ENCODE peak calls at places on chromosome 20, in nine cellular contexts. D is right cardiac atrium, U is WERI-Rb-1, L is MM.1S, V is A549, J is heart right ventricle, K is heart left ventricle, Z is IMR-90, T is prostate gland. M is an unnamed sample.

GRCh38 chr20:23132930-23133559 is 46.9 kb upstream of the CD93 start:
- DNase-seq in D (peak), U (no peak), L (no peak), V (no peak), J (peak), K (peak), Z (no peak), T (no peak), M (no peak)

GRCh38 chr20:35284267-35284991 is at the start of gene EIF6:
- DNase-seq in D (peak), U (peak), L (peak), V (peak), J (peak), K (peak), Z (peak), T (peak), M (no peak)

GRCh38 chr20:24151621-24152020 is 163.0 kb upstream of the GGTLC1 start:
- DNase-seq in D (no peak), U (no peak), L (no peak), V (no peak), J (no peak), K (no peak), Z (no peak), T (no peak), M (no peak)

GRCh38 chr20:53829706-53830521 is 236.3 kb upstream of the ZNF217 start:
- DNase-seq in D (no peak), U (no peak), L (peak), V (peak), J (no peak), K (no peak), Z (peak), T (no peak), M (no peak)

GRCh38 chr20:19858972-19859371 is 100.9 kb downstream of the RIN2 start:
- DNase-seq in D (no peak), U (no peak), L (no peak), V (no peak), J (no peak), K (no peak), Z (peak), T (no peak), M (no peak)

GRCh38 chr20:49323622-49324238 is 45.9 kb upstream of the ZNFX1 start:
- DNase-seq in D (no peak), U (no peak), L (peak), V (peak), J (no peak), K (no peak), Z (peak), T (peak), M (no peak)

GRCh38 chr20:37276494-37277252 is 12.8 kb upstream of the MANBAL start:
- DNase-seq in D (peak), U (peak), L (peak), V (peak), J (peak), K (peak), Z (peak), T (peak), M (peak)

GRCh38 chr20:419556-420168 is 11.6 kb downstream of the RBCK1 start:
- DNase-seq in D (no peak), U (no peak), L (no peak), V (no peak), J (no peak), K (no peak), Z (no peak), T (peak), M (peak)

GRCh38 chr20:32359633-32360332 is 1.7 kb downstream of the ASXL1 start:
- DNase-seq in D (no peak), U (no peak), L (peak), V (no peak), J (peak), K (no peak), Z (peak), T (no peak), M (no peak)

GRCh38 chr20:4234128-4234527 is 218.8 kb upstream of the RNF24 start:
- DNase-seq in D (peak), U (no peak), L (no peak), V (peak), J (no peak), K (no peak), Z (peak), T (peak), M (peak)

GRCh38 chr20:19381947-19382346 is 169.5 kb downstream of the SLC24A3 start:
- DNase-seq in D (no peak), U (no peak), L (no peak), V (no peak), J (no peak), K (no peak), Z (no peak), T (no peak), M (no peak)

GRCh38 chr20:42963796-42964195 is 225.9 kb downstream of the PTPRT start:
- DNase-seq in D (no peak), U (no peak), L (no peak), V (no peak), J (no peak), K (no peak), Z (no peak), T (no peak), M (no peak)

GRCh38 chr20:42961771-42962170 is 227.9 kb downstream of the PTPRT start:
- DNase-seq in D (no peak), U (no peak), L (no peak), V (no peak), J (no peak), K (no peak), Z (no peak), T (no peak), M (no peak)

GRCh38 chr20:42957014-42957694 is 232.6 kb downstream of the PTPRT start:
- DNase-seq in D (no peak), U (no peak), L (no peak), V (no peak), J (no peak), K (no peak), Z (no peak), T (no peak), M (no peak)

GRCh38 chr20:42958367-42959112 is 231.2 kb downstream of the PTPRT start:
- DNase-seq in D (no peak), U (no peak), L (no peak), V (no peak), J (no peak), K (no peak), Z (no peak), T (no peak), M (no peak)

DNA sequence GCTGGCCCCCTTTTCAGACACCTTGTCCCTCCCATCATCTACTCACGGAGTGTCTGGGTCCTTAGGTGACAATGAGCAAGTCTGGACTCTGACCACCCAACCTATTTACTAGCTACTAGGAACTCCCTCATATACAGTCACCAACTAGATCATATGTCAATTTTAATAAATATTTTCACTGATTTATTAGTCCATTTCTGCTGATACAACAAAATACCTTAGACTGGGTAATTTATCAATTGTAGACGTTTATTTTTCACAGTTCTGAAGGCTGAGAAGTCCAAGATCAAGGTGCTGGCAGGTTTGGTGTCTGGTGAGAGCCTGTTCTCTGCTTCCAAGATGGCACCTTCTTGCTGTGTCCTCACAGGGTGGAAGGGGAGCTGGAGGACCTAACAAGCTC is 229.7 kb downstream of the PTPRT start:
- DNase-seq in D (no peak), U (no peak), L (no peak), V (no peak), J (no peak), K (no peak), Z (no peak), T (no peak), M (no peak)
- H3K27ac ChIP-seq in D (no peak), U (no peak), L (no peak), V (no peak), J (no peak), K (no peak), Z (no peak), T (no peak), M (no peak)

GRCh38 chr20:50548396-50548795 is 38.2 kb downstream of the PTPN1 start:
- DNase-seq in D (no peak), U (no peak), L (no peak), V (no peak), J (no peak), K (no peak), Z (no peak), T (no peak), M (no peak)

GRCh38 chr20:50546729-50547314 is 36.6 kb downstream of the PTPN1 start:
- DNase-seq in D (no peak), U (no peak), L (no peak), V (no peak), J (no peak), K (no peak), Z (no peak), T (no peak), M (no peak)

GRCh38 chr20:50545123-50545522 is 34.9 kb downstream of the PTPN1 start:
- DNase-seq in D (no peak), U (no peak), L (no peak), V (no peak), J (no peak), K (no peak), Z (no peak), T (no peak), M (no peak)

GRCh38 chr20:50550531-50550930 is 40.3 kb downstream of the PTPN1 start:
- DNase-seq in D (no peak), U (no peak), L (no peak), V (no peak), J (no peak), K (no peak), Z (no peak), T (no peak), M (no peak)

DNA sequence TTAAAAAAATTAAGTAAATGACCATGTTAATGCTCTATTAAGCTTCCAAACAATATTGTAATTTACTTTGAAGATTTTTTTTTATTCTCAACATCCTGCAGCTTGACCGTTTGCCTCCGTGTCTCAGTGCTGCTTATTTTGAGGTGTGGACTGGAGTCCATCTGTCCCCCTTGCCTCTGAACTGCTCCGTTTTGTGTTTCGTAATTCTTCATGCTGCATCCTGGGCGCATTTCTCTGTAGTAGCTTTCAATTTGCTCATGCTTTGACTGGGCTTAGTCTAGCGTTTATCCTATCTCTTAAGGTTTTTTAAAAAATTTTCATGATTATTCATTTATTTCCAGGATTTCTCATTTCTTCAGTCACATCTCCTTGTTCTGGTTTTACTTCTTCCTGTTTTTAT is 37.8 kb downstream of the PTPN1 start:
- DNase-seq in D (no peak), U (no peak), L (no peak), V (no peak), J (no peak), K (no peak), Z (no peak), T (no peak), M (no peak)
- H3K27ac ChIP-seq in D (no peak), U (no peak), L (no peak), V (no peak), J (no peak), K (no peak), Z (no peak), T (no peak), M (no peak)

GRCh38 chr20:43731927-43732326 is 5.1 kb upstream of the GTSF1L start:
- DNase-seq in D (no peak), U (no peak), L (no peak), V (no peak), J (no peak), K (no peak), Z (no peak), T (no peak), M (no peak)
- H3K27ac ChIP-seq in D (no peak), U (no peak), L (no peak), V (no peak), J (no peak), K (no peak), Z (no peak), T (no peak), M (no peak)

DNA sequence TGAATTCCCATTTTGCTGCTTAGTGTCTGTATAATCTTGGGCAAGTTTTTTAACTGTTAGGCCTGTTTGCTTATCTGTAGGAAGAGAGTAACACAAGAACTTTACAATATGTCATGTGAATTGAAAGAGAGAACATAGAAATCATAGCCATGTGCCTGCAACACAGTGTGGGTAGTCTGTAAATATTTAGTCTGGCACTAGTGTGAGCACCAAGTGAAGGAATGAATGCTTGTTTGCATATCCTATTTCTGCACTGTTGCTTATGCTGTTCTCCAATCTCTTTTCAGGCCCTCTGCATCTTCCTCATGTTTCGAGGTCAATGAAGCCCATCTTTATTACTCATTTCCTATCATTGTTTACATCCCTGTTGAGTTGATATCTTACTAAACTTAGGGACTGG is 49.2 kb downstream of the CBFA2T2 start:
- DNase-seq in D (no peak), U (no peak), L (no peak), V (peak), J (no peak), K (no peak), Z (peak), T (peak), M (no peak)
- H3K27ac ChIP-seq in D (no peak), U (no peak), L (no peak), V (peak), J (no peak), K (no peak), Z (peak), T (peak), M (no peak)

GRCh38 chr20:57757767-57758166 is 48.0 kb upstream of the PMEPA1 start:
- DNase-seq in D (no peak), U (no peak), L (no peak), V (no peak), J (no peak), K (no peak), Z (no peak), T (peak), M (no peak)
- H3K27ac ChIP-seq in D (no peak), U (no peak), L (no peak), V (peak), J (no peak), K (no peak), Z (no peak), T (peak), M (no peak)

GRCh38 chr20:50659975-50660670 is 31.2 kb downstream of the RIPOR3 start:
- DNase-seq in D (no peak), U (no peak), L (no peak), V (no peak), J (no peak), K (no peak), Z (no peak), T (no peak), M (no peak)
- H3K27ac ChIP-seq in D (peak), U (no peak), L (no peak), V (peak), J (peak), K (peak), Z (peak), T (no peak), M (no peak)